ENCODE peak calls at places on chromosomes 1 and 21, in five cellular contexts. One of them, this sample, is unnamed.

GRCh38 chr1:29962831-29963247 is 726.5 kb downstream of the PTPRU start:
- DNase-seq in mesenchymal stem cell: no peak
- DNase-seq in neuronal stem cell: no peak
- DNase-seq in trophoblast cell: no peak
- DNase-seq in H1: no peak
- DNase-seq in this sample: peak

GRCh38 chr21:43848771-43849170 is 16.3 kb upstream of the AGPAT3 start:
- DNase-seq in mesenchymal stem cell: no peak
- DNase-seq in neuronal stem cell: no peak
- DNase-seq in trophoblast cell: no peak
- DNase-seq in H1: no peak
- DNase-seq in this sample: no peak

GRCh38 chr1:85816606-85817005 is 108.4 kb upstream of the ZNHIT6 start:
- DNase-seq in mesenchymal stem cell: no peak
- DNase-seq in neuronal stem cell: no peak
- DNase-seq in trophoblast cell: no peak
- DNase-seq in H1: no peak
- DNase-seq in this sample: no peak

GRCh38 chr1:88678405-88678804 is 5.7 kb upstream of the PKN2 start:
- DNase-seq in mesenchymal stem cell: peak
- DNase-seq in neuronal stem cell: no peak
- DNase-seq in trophoblast cell: no peak
- DNase-seq in H1: no peak
- DNase-seq in this sample: no peak

GRCh38 chr1:93723101-93723500 is 41.5 kb upstream of the BCAR3 start:
- DNase-seq in mesenchymal stem cell: no peak
- DNase-seq in neuronal stem cell: no peak
- DNase-seq in trophoblast cell: peak
- DNase-seq in H1: no peak
- DNase-seq in this sample: no peak

GRCh38 chr1:152752225-152752624 is 5.6 kb upstream of the KPRP start:
- DNase-seq in mesenchymal stem cell: no peak
- DNase-seq in neuronal stem cell: no peak
- DNase-seq in trophoblast cell: peak
- DNase-seq in H1: no peak
- DNase-seq in this sample: no peak

GRCh38 chr1:12525311-12526181 is 92.5 kb downstream of the DHRS3 start:
- DNase-seq in mesenchymal stem cell: no peak
- DNase-seq in neuronal stem cell: no peak
- DNase-seq in trophoblast cell: no peak
- DNase-seq in H1: no peak
- DNase-seq in this sample: no peak

GRCh38 chr1:164638506-164639202 is 79.7 kb downstream of the PBX1 start:
- DNase-seq in mesenchymal stem cell: no peak
- DNase-seq in neuronal stem cell: no peak
- DNase-seq in trophoblast cell: no peak
- DNase-seq in H1: no peak
- DNase-seq in this sample: no peak

GRCh38 chr21:33817663-33818433 is 97.8 kb downstream of the ATP5PO start:
- DNase-seq in mesenchymal stem cell: no peak
- DNase-seq in neuronal stem cell: no peak
- DNase-seq in trophoblast cell: no peak
- DNase-seq in H1: no peak
- DNase-seq in this sample: no peak

GRCh38 chr1:186849271-186849671 is 20.5 kb downstream of the PLA2G4A start:
- DNase-seq in mesenchymal stem cell: no peak
- DNase-seq in neuronal stem cell: no peak
- DNase-seq in trophoblast cell: peak
- DNase-seq in H1: no peak
- DNase-seq in this sample: no peak

GRCh38 chr1:212981571-212982328 is 31.4 kb downstream of the VASH2 start:
- DNase-seq in mesenchymal stem cell: no peak
- DNase-seq in neuronal stem cell: no peak
- DNase-seq in trophoblast cell: no peak
- DNase-seq in H1: no peak
- DNase-seq in this sample: peak

GRCh38 chr1:109490029-109490933 is 3.6 kb upstream of the CYB561D1 start:
- DNase-seq in mesenchymal stem cell: peak
- DNase-seq in neuronal stem cell: no peak
- DNase-seq in trophoblast cell: peak
- DNase-seq in H1: no peak
- DNase-seq in this sample: peak

GRCh38 chr1:171652234-171652822 is at the start of gene MYOC:
- DNase-seq in mesenchymal stem cell: no peak
- DNase-seq in neuronal stem cell: no peak
- DNase-seq in trophoblast cell: no peak
- DNase-seq in H1: no peak
- DNase-seq in this sample: no peak

GRCh38 chr1:88610687-88611086 is 73.4 kb upstream of the PKN2 start:
- DNase-seq in mesenchymal stem cell: no peak
- DNase-seq in neuronal stem cell: no peak
- DNase-seq in trophoblast cell: no peak
- DNase-seq in H1: no peak
- DNase-seq in this sample: no peak

GRCh38 chr1:59136541-59137335 is 160.2 kb upstream of the FGGY start:
- DNase-seq in mesenchymal stem cell: no peak
- DNase-seq in neuronal stem cell: no peak
- DNase-seq in trophoblast cell: peak
- DNase-seq in H1: no peak
- DNase-seq in this sample: no peak

GRCh38 chr1:52296345-52296744 is 69.7 kb downstream of the CC2D1B start:
- DNase-seq in mesenchymal stem cell: peak
- DNase-seq in neuronal stem cell: peak
- DNase-seq in trophoblast cell: peak
- DNase-seq in H1: no peak
- DNase-seq in this sample: no peak

GRCh38 chr1:18556364-18556763 is 74.3 kb upstream of the PAX7 start:
- DNase-seq in mesenchymal stem cell: no peak
- DNase-seq in neuronal stem cell: no peak
- DNase-seq in trophoblast cell: no peak
- DNase-seq in H1: no peak
- DNase-seq in this sample: no peak

GRCh38 chr1:174189424-174190062 is 30.2 kb downstream of the RABGAP1L start:
- DNase-seq in mesenchymal stem cell: no peak
- DNase-seq in neuronal stem cell: no peak
- DNase-seq in trophoblast cell: no peak
- DNase-seq in H1: no peak
- DNase-seq in this sample: no peak

GRCh38 chr1:91864017-91864700 is 21.8 kb downstream of the TGFBR3 start:
- DNase-seq in mesenchymal stem cell: peak
- DNase-seq in neuronal stem cell: no peak
- DNase-seq in trophoblast cell: no peak
- DNase-seq in H1: no peak
- DNase-seq in this sample: no peak

GRCh38 chr1:208061627-208062026 is 150.7 kb upstream of the CD34 start:
- DNase-seq in mesenchymal stem cell: no peak
- DNase-seq in neuronal stem cell: no peak
- DNase-seq in trophoblast cell: no peak
- DNase-seq in H1: no peak
- DNase-seq in this sample: no peak

GRCh38 chr1:189206617-189207016 is 1271.0 kb downstream of the BRINP3 start:
- DNase-seq in mesenchymal stem cell: no peak
- DNase-seq in neuronal stem cell: no peak
- DNase-seq in trophoblast cell: no peak
- DNase-seq in H1: no peak
- DNase-seq in this sample: no peak

GRCh38 chr1:214934035-214934434 is 148.5 kb upstream of the KCNK2 start:
- DNase-seq in mesenchymal stem cell: no peak
- DNase-seq in neuronal stem cell: no peak
- DNase-seq in trophoblast cell: no peak
- DNase-seq in H1: no peak
- DNase-seq in this sample: no peak

GRCh38 chr1:157671895-157672294 is 28.7 kb downstream of the FCRL3 start:
- DNase-seq in mesenchymal stem cell: no peak
- DNase-seq in neuronal stem cell: no peak
- DNase-seq in trophoblast cell: no peak
- DNase-seq in H1: no peak
- DNase-seq in this sample: no peak

GRCh38 chr1:32240140-32240951 is 6.7 kb upstream of the FAM167B start:
- DNase-seq in mesenchymal stem cell: peak
- DNase-seq in neuronal stem cell: peak
- DNase-seq in trophoblast cell: peak
- DNase-seq in H1: peak
- DNase-seq in this sample: peak

GRCh38 chr1:239755107-239755506 is 336.6 kb upstream of the FMN2 start:
- DNase-seq in mesenchymal stem cell: no peak
- DNase-seq in neuronal stem cell: no peak
- DNase-seq in trophoblast cell: no peak
- DNase-seq in H1: no peak
- DNase-seq in this sample: no peak

GRCh38 chr1:91584309-91584708 is 83.7 kb downstream of the CDC7 start:
- DNase-seq in mesenchymal stem cell: no peak
- DNase-seq in neuronal stem cell: no peak
- DNase-seq in trophoblast cell: no peak
- DNase-seq in H1: no peak
- DNase-seq in this sample: no peak

GRCh38 chr1:224042557-224043118 is 71.3 kb upstream of the FBXO28 start:
- DNase-seq in mesenchymal stem cell: no peak
- DNase-seq in neuronal stem cell: no peak
- DNase-seq in trophoblast cell: no peak
- DNase-seq in H1: no peak
- DNase-seq in this sample: no peak

GRCh38 chr1:210584439-210585113 is 255.9 kb downstream of the HHAT start:
- DNase-seq in mesenchymal stem cell: peak
- DNase-seq in neuronal stem cell: peak
- DNase-seq in trophoblast cell: peak
- DNase-seq in H1: peak
- DNase-seq in this sample: peak

GRCh38 chr1:19920132-19920710 is 3.2 kb downstream of the PLA2G2E start:
- DNase-seq in mesenchymal stem cell: no peak
- DNase-seq in neuronal stem cell: no peak
- DNase-seq in trophoblast cell: no peak
- DNase-seq in H1: no peak
- DNase-seq in this sample: no peak

GRCh38 chr21:33370292-33370691 is 32.9 kb upstream of the IFNGR2 start:
- DNase-seq in mesenchymal stem cell: no peak
- DNase-seq in neuronal stem cell: no peak
- DNase-seq in trophoblast cell: no peak
- DNase-seq in H1: no peak
- DNase-seq in this sample: no peak

GRCh38 chr1:218395916-218396315 is 50.8 kb downstream of the TGFB2 start:
- DNase-seq in mesenchymal stem cell: no peak
- DNase-seq in neuronal stem cell: no peak
- DNase-seq in trophoblast cell: no peak
- DNase-seq in H1: no peak
- DNase-seq in this sample: no peak

GRCh38 chr1:96358057-96358456 is 363.5 kb upstream of the PTBP2 start:
- DNase-seq in mesenchymal stem cell: no peak
- DNase-seq in neuronal stem cell: no peak
- DNase-seq in trophoblast cell: no peak
- DNase-seq in H1: no peak
- DNase-seq in this sample: no peak
- H2BK12ac ChIP-seq in mesenchymal stem cell: no peak
- H2BK12ac ChIP-seq in neuronal stem cell: no peak
- H2BK12ac ChIP-seq in trophoblast cell: no peak
- H2BK12ac ChIP-seq in H1: no peak
- H2BK12ac ChIP-seq in this sample: no peak

GRCh38 chr1:34619256-34619655 is 135.6 kb upstream of the GJB5 start:
- DNase-seq in mesenchymal stem cell: no peak
- DNase-seq in neuronal stem cell: no peak
- DNase-seq in trophoblast cell: peak
- DNase-seq in H1: no peak
- DNase-seq in this sample: no peak
- H2BK12ac ChIP-seq in mesenchymal stem cell: no peak
- H2BK12ac ChIP-seq in neuronal stem cell: no peak
- H2BK12ac ChIP-seq in trophoblast cell: no peak
- H2BK12ac ChIP-seq in H1: no peak
- H2BK12ac ChIP-seq in this sample: no peak

GRCh38 chr1:185816460-185816859 is 82.3 kb downstream of the HMCN1 start:
- DNase-seq in mesenchymal stem cell: peak
- DNase-seq in neuronal stem cell: no peak
- DNase-seq in trophoblast cell: no peak
- DNase-seq in H1: no peak
- DNase-seq in this sample: no peak

GRCh38 chr1:185808675-185809074 is 74.5 kb downstream of the HMCN1 start:
- DNase-seq in mesenchymal stem cell: no peak
- DNase-seq in neuronal stem cell: no peak
- DNase-seq in trophoblast cell: no peak
- DNase-seq in H1: no peak
- DNase-seq in this sample: no peak

GRCh38 chr1:185811062-185811709 is 77.0 kb downstream of the HMCN1 start:
- DNase-seq in mesenchymal stem cell: no peak
- DNase-seq in neuronal stem cell: no peak
- DNase-seq in trophoblast cell: no peak
- DNase-seq in H1: no peak
- DNase-seq in this sample: no peak

GRCh38 chr1:185813401-185813979 is 79.3 kb downstream of the HMCN1 start:
- DNase-seq in mesenchymal stem cell: peak
- DNase-seq in neuronal stem cell: peak
- DNase-seq in trophoblast cell: peak
- DNase-seq in H1: no peak
- DNase-seq in this sample: no peak

GRCh38 chr1:185812934-185813333 is 78.7 kb downstream of the HMCN1 start:
- DNase-seq in mesenchymal stem cell: no peak
- DNase-seq in neuronal stem cell: no peak
- DNase-seq in trophoblast cell: no peak
- DNase-seq in H1: no peak
- DNase-seq in this sample: no peak
- H2BK12ac ChIP-seq in mesenchymal stem cell: no peak
- H2BK12ac ChIP-seq in neuronal stem cell: no peak
- H2BK12ac ChIP-seq in trophoblast cell: no peak
- H2BK12ac ChIP-seq in H1: no peak
- H2BK12ac ChIP-seq in this sample: no peak

GRCh38 chr1:234763361-234763760 is 153.4 kb upstream of the IRF2BP2 start:
- DNase-seq in mesenchymal stem cell: no peak
- DNase-seq in neuronal stem cell: no peak
- DNase-seq in trophoblast cell: no peak
- DNase-seq in H1: no peak
- DNase-seq in this sample: no peak

GRCh38 chr1:234768171-234768568 is 158.2 kb upstream of the IRF2BP2 start:
- DNase-seq in mesenchymal stem cell: no peak
- DNase-seq in neuronal stem cell: no peak
- DNase-seq in trophoblast cell: no peak
- DNase-seq in H1: no peak
- DNase-seq in this sample: no peak

GRCh38 chr1:234765672-234766071 is 155.7 kb upstream of the IRF2BP2 start:
- DNase-seq in mesenchymal stem cell: no peak
- DNase-seq in neuronal stem cell: no peak
- DNase-seq in trophoblast cell: no peak
- DNase-seq in H1: no peak
- DNase-seq in this sample: no peak

GRCh38 chr1:234763910-234764309 is 153.9 kb upstream of the IRF2BP2 start:
- DNase-seq in mesenchymal stem cell: no peak
- DNase-seq in neuronal stem cell: no peak
- DNase-seq in trophoblast cell: no peak
- DNase-seq in H1: no peak
- DNase-seq in this sample: no peak

DNA sequence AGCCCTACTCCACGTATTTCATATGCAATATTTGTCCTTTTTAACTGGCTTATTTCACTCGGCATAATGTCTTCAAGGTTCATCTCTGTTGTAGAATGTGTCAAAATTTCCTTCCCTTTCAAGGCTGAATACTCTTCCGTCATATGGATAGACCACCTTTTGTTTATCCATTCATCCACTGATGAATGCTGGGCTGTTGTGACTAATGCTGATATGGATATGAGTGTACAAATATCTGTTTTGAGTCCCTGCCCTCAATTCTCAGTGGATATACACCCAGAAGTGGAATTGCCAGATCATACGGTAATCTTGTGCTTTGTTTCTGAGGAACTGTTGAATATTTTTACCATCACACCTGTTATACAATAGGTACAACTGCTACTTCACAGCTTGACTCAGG is 155.2 kb upstream of the IRF2BP2 start:
- DNase-seq in mesenchymal stem cell: no peak
- DNase-seq in neuronal stem cell: no peak
- DNase-seq in trophoblast cell: no peak
- DNase-seq in H1: no peak
- DNase-seq in this sample: no peak
- H2BK12ac ChIP-seq in mesenchymal stem cell: no peak
- H2BK12ac ChIP-seq in neuronal stem cell: no peak
- H2BK12ac ChIP-seq in trophoblast cell: no peak
- H2BK12ac ChIP-seq in H1: no peak
- H2BK12ac ChIP-seq in this sample: no peak